ENCODE peak calls at places on chromosomes 16 and 17, in seven cellular contexts. One of them, this sample, is unnamed.

GRCh38 chr17:62572488-62573469 is 54.7 kb upstream of the MRC2 start:
- DNase-seq in H1: no peak
- DNase-seq in H9: no peak
- DNase-seq in mesendoderm: no peak
- DNase-seq in neuronal stem cell: no peak
- DNase-seq in trophoblast cell: no peak
- DNase-seq in IMR-90: peak
- DNase-seq in this sample: no peak

GRCh38 chr17:79079421-79080200 is 5.0 kb downstream of the ENGASE start:
- DNase-seq in H1: no peak
- DNase-seq in H9: no peak
- DNase-seq in mesendoderm: no peak
- DNase-seq in neuronal stem cell: no peak
- DNase-seq in trophoblast cell: no peak
- DNase-seq in IMR-90: no peak
- DNase-seq in this sample: no peak

GRCh38 chr16:87457724-87458423 is 35.0 kb downstream of the ZCCHC14 start:
- DNase-seq in H1: no peak
- DNase-seq in H9: no peak
- DNase-seq in mesendoderm: peak
- DNase-seq in neuronal stem cell: no peak
- DNase-seq in trophoblast cell: peak
- DNase-seq in IMR-90: peak
- DNase-seq in this sample: peak

GRCh38 chr17:17151962-17152361 is 54.2 kb downstream of the PLD6 start:
- DNase-seq in H1: no peak
- DNase-seq in H9: no peak
- DNase-seq in mesendoderm: no peak
- DNase-seq in neuronal stem cell: no peak
- DNase-seq in trophoblast cell: no peak
- DNase-seq in IMR-90: peak
- DNase-seq in this sample: peak

GRCh38 chr16:90047714-90048346 is 28.6 kb upstream of the DBNDD1 start:
- DNase-seq in H1: peak
- DNase-seq in H9: peak
- DNase-seq in mesendoderm: no peak
- DNase-seq in neuronal stem cell: no peak
- DNase-seq in trophoblast cell: no peak
- DNase-seq in IMR-90: no peak
- DNase-seq in this sample: no peak

GRCh38 chr17:954431-955164 is 25.0 kb downstream of the NXN start:
- DNase-seq in H1: no peak
- DNase-seq in H9: peak
- DNase-seq in mesendoderm: no peak
- DNase-seq in neuronal stem cell: no peak
- DNase-seq in trophoblast cell: no peak
- DNase-seq in IMR-90: peak
- DNase-seq in this sample: peak

GRCh38 chr17:37310940-37311339 is 64.8 kb upstream of the C17orf78 start:
- DNase-seq in H1: no peak
- DNase-seq in H9: no peak
- DNase-seq in mesendoderm: no peak
- DNase-seq in neuronal stem cell: no peak
- DNase-seq in trophoblast cell: no peak
- DNase-seq in IMR-90: no peak
- DNase-seq in this sample: no peak

GRCh38 chr17:21039839-21040575 is 2.8 kb downstream of the USP22 start:
- DNase-seq in H1: no peak
- DNase-seq in H9: no peak
- DNase-seq in mesendoderm: peak
- DNase-seq in neuronal stem cell: no peak
- DNase-seq in trophoblast cell: no peak
- DNase-seq in IMR-90: peak
- DNase-seq in this sample: peak

GRCh38 chr16:75000481-75001081 is 1.8 kb downstream of the ZNRF1 start:
- DNase-seq in H1: no peak
- DNase-seq in H9: no peak
- DNase-seq in mesendoderm: no peak
- DNase-seq in neuronal stem cell: no peak
- DNase-seq in trophoblast cell: peak
- DNase-seq in IMR-90: peak
- DNase-seq in this sample: peak

GRCh38 chr16:15770107-15770506 is 86.7 kb downstream of the MYH11 start:
- DNase-seq in H1: no peak
- DNase-seq in H9: no peak
- DNase-seq in mesendoderm: no peak
- DNase-seq in neuronal stem cell: no peak
- DNase-seq in trophoblast cell: no peak
- DNase-seq in IMR-90: no peak
- DNase-seq in this sample: no peak

GRCh38 chr16:57265850-57266530 is 18.5 kb downstream of the PLLP start:
- DNase-seq in H1: no peak
- DNase-seq in H9: no peak
- DNase-seq in mesendoderm: no peak
- DNase-seq in neuronal stem cell: no peak
- DNase-seq in trophoblast cell: peak
- DNase-seq in IMR-90: no peak
- DNase-seq in this sample: no peak

GRCh38 chr16:13923703-13924298 is 3.8 kb downstream of the ERCC4 start:
- DNase-seq in H1: no peak
- DNase-seq in H9: no peak
- DNase-seq in mesendoderm: peak
- DNase-seq in neuronal stem cell: peak
- DNase-seq in trophoblast cell: no peak
- DNase-seq in IMR-90: peak
- DNase-seq in this sample: peak

GRCh38 chr17:73760186-73760758 is 116.0 kb upstream of the SDK2 start:
- DNase-seq in H1: peak
- DNase-seq in H9: peak
- DNase-seq in mesendoderm: peak
- DNase-seq in neuronal stem cell: no peak
- DNase-seq in trophoblast cell: no peak
- DNase-seq in IMR-90: no peak
- DNase-seq in this sample: no peak

GRCh38 chr16:89244754-89245153 is 27.3 kb downstream of the ZNF778 start:
- DNase-seq in H1: no peak
- DNase-seq in H9: no peak
- DNase-seq in mesendoderm: no peak
- DNase-seq in neuronal stem cell: no peak
- DNase-seq in trophoblast cell: no peak
- DNase-seq in IMR-90: no peak
- DNase-seq in this sample: no peak

GRCh38 chr16:85810742-85811115 is 11.2 kb downstream of the COX4I1 start:
- DNase-seq in H1: no peak
- DNase-seq in H9: no peak
- DNase-seq in mesendoderm: no peak
- DNase-seq in neuronal stem cell: no peak
- DNase-seq in trophoblast cell: no peak
- DNase-seq in IMR-90: no peak
- DNase-seq in this sample: no peak

GRCh38 chr17:50518265-50519023 is 10.2 kb downstream of the MYCBPAP start:
- DNase-seq in H1: no peak
- DNase-seq in H9: no peak
- DNase-seq in mesendoderm: no peak
- DNase-seq in neuronal stem cell: no peak
- DNase-seq in trophoblast cell: no peak
- DNase-seq in IMR-90: no peak
- DNase-seq in this sample: no peak

GRCh38 chr17:50195196-50195865 is 6.1 kb downstream of the COL1A1 start:
- DNase-seq in H1: no peak
- DNase-seq in H9: no peak
- DNase-seq in mesendoderm: no peak
- DNase-seq in neuronal stem cell: no peak
- DNase-seq in trophoblast cell: no peak
- DNase-seq in IMR-90: peak
- DNase-seq in this sample: peak

GRCh38 chr17:65143899-65144590 is 6.9 kb downstream of the RGS9 start:
- DNase-seq in H1: no peak
- DNase-seq in H9: no peak
- DNase-seq in mesendoderm: no peak
- DNase-seq in neuronal stem cell: no peak
- DNase-seq in trophoblast cell: no peak
- DNase-seq in IMR-90: no peak
- DNase-seq in this sample: no peak
- H3K23ac ChIP-seq in H1: no peak
- H3K23ac ChIP-seq in H9: no peak
- H3K23ac ChIP-seq in mesendoderm: no peak
- H3K23ac ChIP-seq in neuronal stem cell: no peak
- H3K23ac ChIP-seq in trophoblast cell: no peak
- H3K23ac ChIP-seq in IMR-90: no peak
- H3K23ac ChIP-seq in this sample: peak

GRCh38 chr16:24800586-24800985 is 45.2 kb upstream of the SLC5A11 start:
- DNase-seq in H1: no peak
- DNase-seq in H9: no peak
- DNase-seq in mesendoderm: peak
- DNase-seq in neuronal stem cell: no peak
- DNase-seq in trophoblast cell: peak
- DNase-seq in IMR-90: peak
- DNase-seq in this sample: peak
- H3K23ac ChIP-seq in H1: no peak
- H3K23ac ChIP-seq in H9: no peak
- H3K23ac ChIP-seq in mesendoderm: no peak
- H3K23ac ChIP-seq in neuronal stem cell: no peak
- H3K23ac ChIP-seq in trophoblast cell: no peak
- H3K23ac ChIP-seq in IMR-90: no peak
- H3K23ac ChIP-seq in this sample: peak

GRCh38 chr17:9696279-9697044 is 51.1 kb downstream of the USP43 start:
- DNase-seq in H1: peak
- DNase-seq in H9: peak
- DNase-seq in mesendoderm: peak
- DNase-seq in neuronal stem cell: no peak
- DNase-seq in trophoblast cell: peak
- DNase-seq in IMR-90: no peak
- DNase-seq in this sample: no peak
- H3K23ac ChIP-seq in H1: no peak
- H3K23ac ChIP-seq in H9: no peak
- H3K23ac ChIP-seq in mesendoderm: no peak
- H3K23ac ChIP-seq in neuronal stem cell: no peak
- H3K23ac ChIP-seq in trophoblast cell: no peak
- H3K23ac ChIP-seq in IMR-90: no peak
- H3K23ac ChIP-seq in this sample: no peak

DNA sequence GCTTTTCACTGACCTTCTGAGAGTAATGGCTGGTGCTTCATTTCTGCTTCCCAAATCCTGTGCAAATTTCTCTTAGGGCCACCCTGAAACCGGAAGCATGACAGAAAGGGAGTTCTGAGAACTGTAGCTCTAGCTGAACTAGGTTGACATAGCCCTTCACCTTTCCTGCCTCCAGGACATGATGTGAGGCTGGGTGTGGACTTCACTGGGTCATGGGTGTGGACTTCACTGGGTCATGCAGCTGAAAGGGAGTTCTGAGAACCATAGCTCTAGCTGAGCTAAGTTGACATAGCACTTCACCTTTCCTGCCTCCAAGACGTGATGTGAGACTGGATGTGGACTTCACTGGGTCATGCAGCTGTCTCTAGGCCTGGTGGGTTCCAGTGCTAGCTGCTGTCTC is 54.3 kb upstream of the NLRP1 start:
- DNase-seq in H1: no peak
- DNase-seq in H9: no peak
- DNase-seq in mesendoderm: no peak
- DNase-seq in neuronal stem cell: no peak
- DNase-seq in trophoblast cell: no peak
- DNase-seq in IMR-90: no peak
- DNase-seq in this sample: no peak
- H3K23ac ChIP-seq in H1: no peak
- H3K23ac ChIP-seq in H9: no peak
- H3K23ac ChIP-seq in mesendoderm: no peak
- H3K23ac ChIP-seq in neuronal stem cell: no peak
- H3K23ac ChIP-seq in trophoblast cell: peak
- H3K23ac ChIP-seq in IMR-90: no peak
- H3K23ac ChIP-seq in this sample: no peak

DNA sequence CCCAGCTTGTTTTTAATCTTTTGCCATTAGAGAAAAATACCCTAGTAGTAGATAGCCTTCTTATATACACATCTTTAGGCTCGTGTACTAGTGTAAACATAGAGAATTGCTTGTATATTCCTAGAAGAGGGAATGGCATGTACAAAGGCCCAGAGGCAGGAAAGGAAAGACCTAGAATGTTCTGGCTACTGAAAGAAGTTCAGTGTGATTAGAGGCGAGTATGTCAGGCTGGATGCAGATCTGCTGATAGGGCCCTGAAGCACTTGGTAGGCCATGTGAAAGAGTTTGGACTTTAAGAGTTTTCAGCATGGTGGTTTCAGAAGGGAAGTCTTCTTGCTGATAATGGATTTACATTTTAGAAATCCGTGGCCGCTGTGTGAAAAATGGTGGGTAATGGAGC is 17.4 kb downstream of the CTCF start:
- DNase-seq in H1: no peak
- DNase-seq in H9: no peak
- DNase-seq in mesendoderm: no peak
- DNase-seq in neuronal stem cell: no peak
- DNase-seq in trophoblast cell: no peak
- DNase-seq in IMR-90: no peak
- DNase-seq in this sample: no peak
- H3K23ac ChIP-seq in H1: no peak
- H3K23ac ChIP-seq in H9: no peak
- H3K23ac ChIP-seq in mesendoderm: no peak
- H3K23ac ChIP-seq in neuronal stem cell: no peak
- H3K23ac ChIP-seq in trophoblast cell: no peak
- H3K23ac ChIP-seq in IMR-90: no peak
- H3K23ac ChIP-seq in this sample: no peak

DNA sequence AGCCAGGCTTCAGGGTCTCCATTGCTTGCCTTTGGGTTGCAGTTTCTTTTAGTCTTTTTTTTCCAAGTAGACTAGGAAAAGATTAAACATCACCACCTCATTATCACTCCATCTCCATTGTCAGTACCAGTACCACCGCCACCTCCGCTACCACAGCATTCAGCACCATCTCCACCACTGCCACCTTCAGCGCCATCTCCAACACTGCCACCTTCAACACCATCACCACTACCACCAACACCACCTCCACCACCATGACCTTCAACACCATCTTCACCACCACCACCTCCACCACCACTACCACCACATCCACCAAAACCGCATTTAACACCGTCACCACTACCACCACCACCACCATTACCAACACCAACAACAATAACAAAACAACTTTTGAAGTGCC is 141.5 kb upstream of the MPHOSPH6 start:
- DNase-seq in H1: no peak
- DNase-seq in H9: no peak
- DNase-seq in mesendoderm: no peak
- DNase-seq in neuronal stem cell: no peak
- DNase-seq in trophoblast cell: no peak
- DNase-seq in IMR-90: no peak
- DNase-seq in this sample: no peak
- H3K23ac ChIP-seq in H1: no peak
- H3K23ac ChIP-seq in H9: no peak
- H3K23ac ChIP-seq in mesendoderm: no peak
- H3K23ac ChIP-seq in neuronal stem cell: peak
- H3K23ac ChIP-seq in trophoblast cell: no peak
- H3K23ac ChIP-seq in IMR-90: no peak
- H3K23ac ChIP-seq in this sample: no peak

GRCh38 chr17:72747416-72747815 is 345.1 kb downstream of the SLC39A11 start:
- DNase-seq in H1: no peak
- DNase-seq in H9: no peak
- DNase-seq in mesendoderm: no peak
- DNase-seq in neuronal stem cell: no peak
- DNase-seq in trophoblast cell: no peak
- DNase-seq in IMR-90: no peak
- DNase-seq in this sample: no peak
- H3K23ac ChIP-seq in H1: peak
- H3K23ac ChIP-seq in H9: no peak
- H3K23ac ChIP-seq in mesendoderm: no peak
- H3K23ac ChIP-seq in neuronal stem cell: no peak
- H3K23ac ChIP-seq in trophoblast cell: no peak
- H3K23ac ChIP-seq in IMR-90: no peak
- H3K23ac ChIP-seq in this sample: no peak

GRCh38 chr16:76474048-76474447 is 196.8 kb downstream of the CNTNAP4 start:
- DNase-seq in H1: no peak
- DNase-seq in H9: no peak
- DNase-seq in mesendoderm: peak
- DNase-seq in neuronal stem cell: no peak
- DNase-seq in trophoblast cell: no peak
- DNase-seq in IMR-90: no peak
- DNase-seq in this sample: no peak
- H3K23ac ChIP-seq in H1: no peak
- H3K23ac ChIP-seq in H9: no peak
- H3K23ac ChIP-seq in mesendoderm: no peak
- H3K23ac ChIP-seq in neuronal stem cell: no peak
- H3K23ac ChIP-seq in trophoblast cell: no peak
- H3K23ac ChIP-seq in IMR-90: no peak
- H3K23ac ChIP-seq in this sample: no peak

This sample was measured in mesenchymal stem cell.